ENCODE peak calls at places on chromosome 12, in four cellular contexts. M, Z, U and G are unnamed samples.

GRCh38 chr12:52860102-52860838 is 11.5 kb upstream of the KRT78 start:
- DNase-seq in U (no peak), M (peak; percentile 89), Z (no peak), G (no peak)

GRCh38 chr12:53735-54095 is 12.9 kb upstream of the IQSEC3 start:
- DNase-seq in U (no peak), M (no peak), Z (peak; percentile 4), G (no peak)

GRCh38 chr12:104958009-104958945 is at the start of gene SLC41A2:
- DNase-seq in U (peak; percentile 79), M (peak; percentile 96), Z (peak; percentile 87), G (peak; percentile 73)

GRCh38 chr12:8057839-8058238 is 8.3 kb downstream of the C3AR1 start:
- DNase-seq in Z (no peak), U (no peak), M (no peak), G (no peak)

GRCh38 chr12:69900720-69901131 is 75.7 kb downstream of the MYRFL start:
- DNase-seq in M (peak; percentile 64), Z (peak; percentile 35), U (peak; percentile 76), G (peak; percentile 75)

GRCh38 chr12:21925296-21925913 is 15.8 kb downstream of the ABCC9 start:
- DNase-seq in M (no peak), U (no peak), Z (peak; percentile 12), G (no peak)

GRCh38 chr12:62284749-62285148 is 24.5 kb downstream of the USP15 start:
- DNase-seq in U (no peak), M (no peak), Z (no peak), G (no peak)

GRCh38 chr12:14892726-14893442 is 7.2 kb upstream of the MGP start:
- DNase-seq in Z (no peak), M (peak; percentile 31), U (peak; percentile 5), G (no peak)

GRCh38 chr12:108172033-108172432 is 42.9 kb downstream of the WSCD2 start:
- DNase-seq in Z (no peak), M (no peak), U (no peak), G (no peak)

GRCh38 chr12:111085100-111085499 is 164.7 kb upstream of the MYL2 start:
- DNase-seq in Z (no peak), M (no peak), U (no peak), G (no peak)

GRCh38 chr12:91529829-91530228 is 347.2 kb upstream of the DCN start:
- DNase-seq in Z (no peak), M (peak; percentile 62), U (no peak), G (no peak)

GRCh38 chr12:104976703-104977102 is 9.4 kb upstream of the NOPCHAP1 start:
- DNase-seq in U (no peak), M (no peak), Z (no peak), G (no peak)

GRCh38 chr12:57127101-57127709 is 1.1 kb upstream of the LRP1 start:
- DNase-seq in U (peak; percentile 84), Z (peak; percentile 73), M (peak; percentile 79), G (peak; percentile 76)

GRCh38 chr12:117342682-117343081 is 18.7 kb downstream of the NOS1 start:
- DNase-seq in U (no peak), Z (no peak), M (peak; percentile 61), G (no peak)

GRCh38 chr12:68839183-68840147 is 31.5 kb downstream of the MDM2 start:
- DNase-seq in M (no peak), U (no peak), Z (no peak), G (no peak)

GRCh38 chr12:131852551-131853299 is 24.5 kb downstream of the MMP17 start:
- DNase-seq in M (peak; percentile 38), Z (no peak), U (no peak), G (no peak)

GRCh38 chr12:13606290-13606689 is 375.1 kb downstream of the GRIN2B start:
- DNase-seq in Z (no peak), M (no peak), U (no peak), G (peak; percentile 23)

GRCh38 chr12:46371718-46372130 is 849 bp downstream of the SLC38A2 start:
- DNase-seq in Z (peak; percentile 59), M (peak; percentile 82), U (no peak), G (no peak)

GRCh38 chr12:9319842-9320173 is 111.6 kb upstream of the PZP start:
- DNase-seq in U (no peak), Z (no peak), M (no peak), G (no peak)

GRCh38 chr12:122951406-122951805 is 14.9 kb downstream of the ABCB9 start:
- DNase-seq in M (peak; percentile 64), U (peak; percentile 38), Z (no peak), G (no peak)

GRCh38 chr12:60201891-60202290 is 606.1 kb downstream of the SLC16A7 start:
- DNase-seq in M (no peak), Z (no peak), U (no peak), G (no peak)

GRCh38 chr12:65876898-65877721 is 52.8 kb downstream of the HMGA2 start:
- DNase-seq in U (peak; percentile 49), Z (no peak), M (no peak), G (peak; percentile 22)

GRCh38 chr12:12684375-12685106 is 11.4 kb downstream of the GPR19 start:
- DNase-seq in U (peak; percentile 13), M (peak; percentile 51), Z (no peak), G (peak; percentile 83)

GRCh38 chr12:100017056-100017455 is 32.3 kb upstream of the ANKS1B start:
- DNase-seq in M (peak; percentile 11), U (no peak), Z (no peak), G (no peak)

GRCh38 chr12:110860833-110861291 is 14.1 kb downstream of the CCDC63 start:
- DNase-seq in M (no peak), U (no peak), Z (no peak), G (no peak)

GRCh38 chr12:48980389-48980952 is 2.3 kb downstream of the WNT1 start:
- DNase-seq in M (peak; percentile 51), Z (no peak), U (no peak), G (peak; percentile 76)

GRCh38 chr12:69619050-69619449 is 8.3 kb upstream of the LRRC10 start:
- DNase-seq in M (no peak), Z (no peak), U (no peak), G (no peak)

DNA sequence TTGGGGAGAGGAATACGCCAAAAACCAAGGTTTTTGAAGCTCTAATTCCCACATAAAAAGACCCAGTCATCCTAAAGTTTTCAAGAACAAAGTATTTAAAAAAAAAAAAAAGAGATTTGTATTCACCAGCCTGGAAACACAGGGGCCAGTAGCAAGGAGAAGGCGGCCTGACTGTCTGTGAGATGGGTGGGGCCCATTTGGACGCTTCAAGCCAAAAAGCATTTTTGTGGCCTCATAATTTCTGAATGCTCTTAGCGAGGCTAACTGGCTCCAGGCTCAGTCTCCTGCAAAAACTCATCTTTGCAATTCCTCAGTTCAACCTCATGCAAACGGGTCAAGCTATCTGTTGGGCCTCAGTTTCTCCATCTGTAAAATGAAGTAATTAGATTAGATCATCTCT is 514.1 kb downstream of the MED13L start:
- DNase-seq in M (no peak), Z (no peak), U (no peak), G (no peak)
- TF ChIP-seq NR3C1 in M (no peak), Z (no peak), U (no peak), G (no peak)

GRCh38 chr12:121036810-121037326 is 2.2 kb downstream of the OASL start:
- DNase-seq in Z (no peak), U (no peak), M (no peak), G (no peak)

GRCh38 chr12:121034906-121035305 is 4.1 kb downstream of the OASL start:
- DNase-seq in U (no peak), M (no peak), Z (no peak), G (no peak)

GRCh38 chr12:121030576-121031212 is 8.4 kb downstream of the OASL start:
- DNase-seq in U (no peak), Z (no peak), M (no peak), G (no peak)

GRCh38 chr12:121038861-121039654 is at the start of gene OASL:
- DNase-seq in U (no peak), Z (no peak), M (no peak), G (no peak)

GRCh38 chr12:121033625-121034349 is 5.3 kb downstream of the OASL start:
- DNase-seq in M (peak; percentile 60), Z (no peak), U (no peak), G (no peak)
- TF ChIP-seq HMGXB4 in M (no peak), Z (no peak), U (no peak), G (no peak)

GRCh38 chr12:47820631-47821345 is 1.1 kb upstream of the HDAC7 start:
- DNase-seq in Z (peak; percentile 65), M (peak; percentile 91), U (peak; percentile 88), G (peak; percentile 69)
- TF ChIP-seq NR3C1 in Z (no peak), M (no peak), U (no peak), G (no peak)

GRCh38 chr12:3727877-3728632 is 24.9 kb downstream of the CRACR2A start:
- DNase-seq in U (no peak), M (no peak), Z (peak; percentile 9), G (no peak)
- TF ChIP-seq HMGXB4 in U (no peak), M (no peak), Z (no peak), G (no peak)

GRCh38 chr12:67638694-67639093 is 9.9 kb upstream of the DYRK2 start:
- DNase-seq in M (no peak), Z (no peak), U (no peak), G (no peak)

GRCh38 chr12:67645571-67645970 is 3.0 kb upstream of the DYRK2 start:
- DNase-seq in U (no peak), Z (no peak), M (no peak), G (no peak)

GRCh38 chr12:67645126-67645525 is 3.4 kb upstream of the DYRK2 start:
- DNase-seq in M (no peak), U (no peak), Z (no peak), G (no peak)

GRCh38 chr12:67637718-67638117 is 10.8 kb upstream of the DYRK2 start:
- DNase-seq in U (no peak), Z (no peak), M (no peak), G (no peak)

GRCh38 chr12:67640863-67641262 is 7.7 kb upstream of the DYRK2 start:
- DNase-seq in M (no peak), Z (no peak), U (no peak), G (no peak)
- TF ChIP-seq NR3C1 in M (no peak), Z (no peak), U (no peak), G (no peak)

GRCh38 chr12:95634622-95635621 is 83.6 kb upstream of the USP44 start:
- DNase-seq in U (peak; percentile 82), M (peak; percentile 80), Z (no peak), G (no peak)
- TF ChIP-seq HMGXB4 in U (no peak), M (no peak), Z (no peak), G (no peak)

GRCh38 chr12:121708313-121709063 is 4.1 kb upstream of the TMEM120B start:
- DNase-seq in Z (no peak), M (no peak), U (no peak), G (no peak)
- TF ChIP-seq NR3C1 in Z (no peak), M (no peak), U (no peak), G (no peak)

GRCh38 chr12:54082402-54082892 is 28.8 kb downstream of the HOXC4 start:
- DNase-seq in U (no peak), Z (peak; percentile 43), M (no peak), G (peak; percentile 53)
- TF ChIP-seq HMGXB4 in U (no peak), Z (no peak), M (no peak), G (no peak)